ENCODE peak calls at places on chromosomes 6 and 20, in nine cellular contexts. V is Right ventricle myocardium inferior; Y is BJ; N is activated naive CD4-positive, alpha-beta T cell treated with Interleukin-2 at 50 U/mL for 16 hours; A is SJCRH30; Z is stimulated activated CD4-positive, alpha-beta T cell treated with anti-CD3 and anti-CD28 coated beads, Interleukin-12 subunit alpha, Interleukin-12 subunit beta, amount 100 ng/mL, for 48 hours; O is small intestine; Q is brain microvascular endothelial cell; W is activated CD4-positive, alpha-beta T cell treated with anti-CD3 and anti-CD28 coated beads for 4 hours. D is an unnamed sample.

GRCh38 chr6:145948328-145948727 is 15.8 kb downstream of the SHPRH start:
- DNase-seq in V (no peak), Y (no peak), N (no peak), A (no peak), Z (no peak), O (no peak), Q (no peak), W (no peak), D (no peak)

GRCh38 chr6:157759028-157759427 is 64.0 kb upstream of the SNX9 start:
- DNase-seq in V (no peak), Y (no peak), N (no peak), A (no peak), Z (no peak), O (no peak), Q (no peak), W (no peak), D (no peak)

GRCh38 chr20:64035066-64035932 is 683 bp upstream of the C20orf204 start:
- DNase-seq in V (peak), Y (no peak), N (peak), A (no peak), Z (no peak), O (no peak), Q (no peak), W (no peak), D (no peak)

GRCh38 chr20:8812818-8813217 is 256.1 kb upstream of the PLCB4 start:
- DNase-seq in V (no peak), Y (no peak), N (no peak), A (no peak), Z (no peak), O (no peak), Q (no peak), W (no peak), D (no peak)

GRCh38 chr20:3436864-3437574 is 29.6 kb upstream of the DNAAF9 start:
- DNase-seq in V (no peak), Y (no peak), N (no peak), A (no peak), Z (no peak), O (peak), Q (no peak), W (no peak), D (no peak)

GRCh38 chr6:119210596-119210995 is 132.1 kb upstream of the FAM184A start:
- DNase-seq in V (no peak), Y (no peak), N (no peak), A (peak), Z (no peak), O (no peak), Q (no peak), W (no peak), D (no peak)

GRCh38 chr6:105791569-105792318 is 294.4 kb upstream of the PRDM1 start:
- DNase-seq in V (no peak), Y (no peak), N (no peak), A (no peak), Z (no peak), O (peak), Q (no peak), W (no peak), D (no peak)

GRCh38 chr6:148934534-148934933 is 187.7 kb downstream of the UST start:
- DNase-seq in V (no peak), Y (no peak), N (no peak), A (no peak), Z (no peak), O (no peak), Q (peak), W (no peak), D (no peak)

GRCh38 chr20:20734475-20734948 is 22.1 kb upstream of the RALGAPA2 start:
- DNase-seq in V (no peak), Y (no peak), N (no peak), A (no peak), Z (no peak), O (no peak), Q (no peak), W (no peak), D (no peak)

GRCh38 chr6:161139766-161140553 is 133.9 kb downstream of the AGPAT4 start:
- DNase-seq in V (peak), Y (no peak), N (no peak), A (peak), Z (no peak), O (peak), Q (no peak), W (no peak), D (no peak)

GRCh38 chr20:14951707-14952106 is 614.3 kb upstream of the FLRT3 start:
- DNase-seq in V (no peak), Y (peak), N (no peak), A (peak), Z (no peak), O (no peak), Q (peak), W (no peak), D (no peak)

GRCh38 chr6:39102024-39102820 is 12.8 kb downstream of the SAYSD1 start:
- DNase-seq in V (no peak), Y (no peak), N (no peak), A (no peak), Z (no peak), O (no peak), Q (peak), W (no peak), D (no peak)

GRCh38 chr6:20630136-20630535 is 95.9 kb downstream of the CDKAL1 start:
- DNase-seq in V (no peak), Y (no peak), N (no peak), A (no peak), Z (no peak), O (no peak), Q (no peak), W (no peak), D (no peak)

GRCh38 chr6:157693867-157694266 is 129.2 kb upstream of the SNX9 start:
- DNase-seq in V (peak), Y (no peak), N (no peak), A (no peak), Z (no peak), O (no peak), Q (no peak), W (no peak), D (no peak)

GRCh38 chr6:1477432-1478090 is 88.2 kb downstream of the FOXF2 start:
- DNase-seq in V (no peak), Y (peak), N (no peak), A (no peak), Z (no peak), O (no peak), Q (peak), W (no peak), D (no peak)

GRCh38 chr6:64988148-64988547 is 718.9 kb downstream of the EYS start:
- DNase-seq in V (no peak), Y (no peak), N (no peak), A (no peak), Z (no peak), O (no peak), Q (peak), W (no peak), D (no peak)

GRCh38 chr6:2865270-2866182 is 23.9 kb upstream of the SERPINB1 start:
- DNase-seq in V (no peak), Y (no peak), N (no peak), A (no peak), Z (no peak), O (peak), Q (no peak), W (no peak), D (no peak)

GRCh38 chr20:60694763-60695162 is 557.3 kb upstream of the CDH4 start:
- DNase-seq in V (no peak), Y (no peak), N (no peak), A (no peak), Z (no peak), O (no peak), Q (no peak), W (no peak), D (no peak)

GRCh38 chr6:88238065-88238464 is 71.9 kb upstream of the CNR1 start:
- DNase-seq in V (no peak), Y (no peak), N (no peak), A (peak), Z (no peak), O (peak), Q (peak), W (no peak), D (no peak)

GRCh38 chr6:36954262-36954931 is at the start of gene PI16:
- DNase-seq in V (no peak), Y (no peak), N (no peak), A (no peak), Z (no peak), O (no peak), Q (no peak), W (no peak), D (no peak)

GRCh38 chr6:40986364-40986763 is 52.7 kb downstream of the UNC5CL start:
- DNase-seq in V (no peak), Y (no peak), N (no peak), A (no peak), Z (no peak), O (no peak), Q (no peak), W (no peak), D (no peak)

GRCh38 chr6:10028202-10028601 is 386.7 kb downstream of the TFAP2A start:
- DNase-seq in V (no peak), Y (no peak), N (no peak), A (no peak), Z (no peak), O (no peak), Q (no peak), W (no peak), D (no peak)

GRCh38 chr20:37733416-37733815 is 39.6 kb downstream of the CTNNBL1 start:
- DNase-seq in V (no peak), Y (no peak), N (no peak), A (no peak), Z (no peak), O (no peak), Q (no peak), W (no peak), D (no peak)

GRCh38 chr6:122081921-122082320 is 317.5 kb upstream of the HSF2 start:
- DNase-seq in V (no peak), Y (no peak), N (no peak), A (no peak), Z (no peak), O (peak), Q (no peak), W (no peak), D (no peak)

GRCh38 chr6:130810307-130811030 is 16.7 kb upstream of the SMLR1 start:
- DNase-seq in V (no peak), Y (no peak), N (no peak), A (peak), Z (no peak), O (no peak), Q (no peak), W (no peak), D (no peak)

GRCh38 chr6:8658391-8658790 is 223.0 kb upstream of the SLC35B3 start:
- DNase-seq in V (no peak), Y (no peak), N (no peak), A (peak), Z (no peak), O (no peak), Q (no peak), W (no peak), D (no peak)

GRCh38 chr6:56959094-56959493 is 4.2 kb downstream of the BEND6 start:
- DNase-seq in V (no peak), Y (no peak), N (no peak), A (no peak), Z (no peak), O (no peak), Q (no peak), W (no peak), D (no peak)

GRCh38 chr20:2873747-2874041 is 413 bp downstream of the PTPRA start:
- DNase-seq in V (peak), Y (no peak), N (peak), A (peak), Z (no peak), O (peak), Q (no peak), W (peak), D (peak)

GRCh38 chr6:137874204-137875001 is 7.3 kb downstream of the TNFAIP3 start:
- DNase-seq in V (no peak), Y (no peak), N (no peak), A (no peak), Z (no peak), O (peak), Q (no peak), W (no peak), D (no peak)

GRCh38 chr6:48061630-48062029 is 49.4 kb downstream of the PTCHD4 start:
- DNase-seq in V (no peak), Y (no peak), N (no peak), A (no peak), Z (no peak), O (no peak), Q (no peak), W (no peak), D (no peak)

GRCh38 chr6:999552-999951 is 306.6 kb upstream of the EXOC2 start:
- DNase-seq in V (no peak), Y (no peak), N (no peak), A (no peak), Z (no peak), O (no peak), Q (no peak), W (no peak), D (no peak)

GRCh38 chr20:14295238-14295637 is 42.2 kb downstream of the FLRT3 start:
- DNase-seq in V (no peak), Y (no peak), N (no peak), A (no peak), Z (no peak), O (no peak), Q (no peak), W (no peak), D (no peak)

GRCh38 chr6:167699141-167700036 is 127.3 kb upstream of the AFDN start:
- DNase-seq in V (peak), Y (no peak), N (peak), A (no peak), Z (peak), O (peak), Q (peak), W (peak), D (no peak)

GRCh38 chr20:53447271-53447670 is 146.4 kb downstream of the ZNF217 start:
- DNase-seq in V (no peak), Y (no peak), N (no peak), A (no peak), Z (no peak), O (no peak), Q (no peak), W (no peak), D (no peak)

GRCh38 chr6:36984581-36985383 is 1.2 kb downstream of the MTCH1 start:
- DNase-seq in V (no peak), Y (peak), N (peak), A (peak), Z (peak), O (no peak), Q (peak), W (peak), D (peak)

GRCh38 chr6:164247106-164247505 is 832.6 kb downstream of the QKI start:
- DNase-seq in V (no peak), Y (no peak), N (no peak), A (peak), Z (no peak), O (no peak), Q (no peak), W (no peak), D (no peak)

GRCh38 chr6:55293116-55293515 is 34.2 kb upstream of the GFRAL start:
- DNase-seq in V (no peak), Y (no peak), N (no peak), A (peak), Z (no peak), O (no peak), Q (peak), W (no peak), D (no peak)

GRCh38 chr20:38581013-38581412 is at the start of gene ADIG:
- DNase-seq in V (peak), Y (no peak), N (no peak), A (peak), Z (no peak), O (no peak), Q (no peak), W (no peak), D (no peak)

D was measured in central memory CD8-positive, alpha-beta T cell.